ENCODE peak calls at places on chromosomes 13 and 19, in ten cellular contexts. U is adipocyte, C is left lung, T is colonic mucosa, P is GM23248, Y is lower lobe of right lung, V is IMR-90, K is endodermal cell, S is WERI-Rb-1, I is H1. X is an unnamed sample. For H3K36me3 and H3K9me3, the result is how much of the 10 kb centered on the place peaks cover.

GRCh38 chr13:27242642-27243185 is 8.6 kb upstream of the RPL21 start:
- DNase-seq in S (no peak), P (no peak), U (no peak), Y (no peak), C (no peak), K (no peak), V (no peak), I (no peak), T (no peak), X (no peak)

GRCh38 chr13:36965767-36966166 is 33.4 kb downstream of the ALG5 start:
- DNase-seq in U (peak), S (no peak), V (peak), I (no peak), C (no peak), K (no peak), P (peak), Y (no peak), T (no peak), X (peak)

GRCh38 chr19:5032101-5032967 is 63.4 kb downstream of the KDM4B start:
- DNase-seq in U (no peak), K (no peak), T (no peak), V (no peak), C (no peak), S (no peak), I (no peak), P (peak), Y (no peak), X (no peak)

GRCh38 chr19:45250832-45251451 is at the start of gene MARK4:
- DNase-seq in S (peak), K (peak), I (no peak), V (peak), C (peak), U (peak), P (peak), T (peak), Y (peak), X (peak)

GRCh38 chr19:11138659-11139526 is 16.7 kb downstream of the SPC24 start:
- DNase-seq in P (peak), S (peak), C (peak), K (peak), Y (peak), U (peak), I (no peak), V (peak), T (peak), X (peak)

GRCh38 chr13:97648171-97648880 is 214.4 kb downstream of the RAP2A start:
- DNase-seq in K (peak), C (no peak), V (no peak), I (no peak), S (no peak), P (no peak), U (no peak), Y (no peak), T (no peak), X (no peak)

GRCh38 chr19:52896431-52897148 is 845 bp downstream of the ZNF320 start:
- DNase-seq in K (peak), Y (peak), I (no peak), T (peak), U (peak), C (peak), S (peak), V (peak), P (peak), X (peak)

GRCh38 chr19:48934837-48935236 is 1.3 kb downstream of the DHDH start:
- DNase-seq in I (no peak), T (no peak), S (peak), U (no peak), P (no peak), C (no peak), Y (no peak), K (peak), V (no peak), X (no peak)

GRCh38 chr19:11399667-11400066 is 15.6 kb upstream of the EPOR start:
- DNase-seq in T (no peak), P (no peak), I (no peak), Y (no peak), U (no peak), C (no peak), S (no peak), V (no peak), K (no peak), X (no peak)

GRCh38 chr13:22195726-22196125 is 524.9 kb downstream of the FGF9 start:
- DNase-seq in P (no peak), U (no peak), T (no peak), Y (no peak), C (no peak), K (no peak), I (no peak), S (no peak), V (no peak), X (no peak)

GRCh38 chr13:73657821-73658540 is 476.2 kb downstream of the KLF12 start:
- DNase-seq in U (peak), Y (no peak), P (peak), I (no peak), S (no peak), T (peak), V (no peak), K (no peak), C (no peak), X (peak)

GRCh38 chr13:106529415-106530208 is 5.8 kb downstream of the EFNB2 start:
- DNase-seq in S (peak), Y (no peak), K (no peak), T (no peak), U (no peak), V (no peak), P (no peak), C (no peak), I (no peak), X (no peak)

GRCh38 chr13:75547917-75548316 is 1.7 kb upstream of the UCHL3 start:
- DNase-seq in K (no peak), S (no peak), C (no peak), U (no peak), Y (no peak), T (no peak), P (peak), V (peak), I (no peak), X (peak)

GRCh38 chr13:95060120-95060519 is 241.1 kb downstream of the ABCC4 start:
- DNase-seq in T (no peak), I (no peak), K (no peak), S (no peak), P (no peak), U (no peak), Y (no peak), V (no peak), C (no peak), X (no peak)

GRCh38 chr13:106534844-106535551 is 464 bp downstream of the EFNB2 start:
- DNase-seq in K (peak), S (peak), P (peak), V (peak), I (no peak), C (no peak), T (no peak), Y (peak), U (peak), X (peak)

GRCh38 chr19:32233885-32234284 is 111.5 kb upstream of the ZNF507 start:
- DNase-seq in K (no peak), I (no peak), C (no peak), U (no peak), V (no peak), P (no peak), S (no peak), Y (no peak), T (no peak), X (no peak)

GRCh38 chr13:21550918-21551317 is 53.1 kb downstream of the MICU2 start:
- DNase-seq in I (no peak), V (no peak), K (no peak), S (no peak), C (no peak), T (no peak), Y (no peak), P (no peak), U (no peak), X (no peak)

GRCh38 chr13:111853766-111854165 is 213.2 kb upstream of the SOX1 start:
- DNase-seq in U (no peak), Y (no peak), C (no peak), I (no peak), T (no peak), V (no peak), S (no peak), P (no peak), K (peak), X (no peak)

GRCh38 chr19:43820098-43820860 is 6.8 kb upstream of the ZNF283 start:
- DNase-seq in T (peak), U (peak), C (no peak), S (peak), P (peak), I (peak), Y (peak), V (peak), K (peak), X (no peak)

GRCh38 chr13:106376411-106377112 is 158.9 kb downstream of the EFNB2 start:
- DNase-seq in C (peak), I (no peak), Y (peak), V (peak), P (peak), T (no peak), U (peak), S (peak), K (peak), X (peak)

GRCh38 chr19:19670070-19670551 is 1.5 kb downstream of the ZNF101 start:
- DNase-seq in P (peak), I (peak), C (no peak), V (no peak), S (no peak), U (no peak), Y (no peak), T (peak), K (peak), X (no peak)

GRCh38 chr13:42039457-42039945 is 8.9 kb upstream of the DGKH start:
- DNase-seq in S (no peak), I (no peak), Y (no peak), C (no peak), K (peak), P (no peak), U (no peak), V (no peak), T (peak), X (no peak)

GRCh38 chr19:17037966-17038500 is 11.4 kb upstream of the CPAMD8 start:
- DNase-seq in C (no peak), T (no peak), I (no peak), S (no peak), K (no peak), P (peak), V (no peak), Y (no peak), U (no peak), X (no peak)

GRCh38 chr19:42412223-42412622 is 15.0 kb downstream of the LIPE start:
- DNase-seq in V (no peak), P (no peak), I (no peak), S (peak), K (peak), C (no peak), T (peak), U (peak), Y (peak), X (no peak)

GRCh38 chr13:40503966-40504591 is 162.4 kb downstream of the FOXO1 start:
- DNase-seq in I (no peak), U (no peak), V (peak), Y (no peak), T (no peak), K (no peak), P (peak), C (no peak), S (no peak), X (peak)

GRCh38 chr13:114053026-114053425 is 79.2 kb upstream of the C13orf46 start:
- DNase-seq in K (no peak), U (peak), C (no peak), Y (no peak), S (no peak), P (peak), V (peak), T (no peak), I (no peak), X (no peak)

GRCh38 chr19:14519860-14520407 is 1.7 kb upstream of the DNAJB1 start:
- DNase-seq in U (no peak), Y (no peak), K (no peak), T (peak), P (peak), V (peak), I (no peak), S (no peak), C (peak), X (peak)

GRCh38 chr13:60654405-60654804 is 257.4 kb downstream of the TDRD3 start:
- DNase-seq in I (no peak), U (peak), S (peak), T (no peak), Y (no peak), P (peak), K (peak), V (no peak), C (no peak), X (peak)

GRCh38 chr13:29515372-29515771 is 80.1 kb downstream of the SLC7A1 start:
- DNase-seq in I (no peak), P (peak), C (no peak), Y (no peak), T (no peak), U (no peak), K (no peak), S (no peak), V (no peak), X (no peak)

GRCh38 chr13:29514720-29515310 is 80.7 kb downstream of the SLC7A1 start:
- DNase-seq in S (no peak), C (no peak), P (no peak), K (no peak), U (no peak), I (no peak), Y (no peak), T (no peak), V (no peak), X (no peak)

GRCh38 chr13:29516012-29516411 is 79.5 kb downstream of the SLC7A1 start:
- DNase-seq in V (no peak), I (no peak), Y (no peak), P (no peak), U (no peak), T (no peak), K (no peak), S (no peak), C (no peak), X (no peak)

GRCh38 chr13:29513002-29513980 is 82.2 kb downstream of the SLC7A1 start:
- DNase-seq in K (no peak), S (no peak), P (peak), C (no peak), V (peak), I (no peak), Y (no peak), U (no peak), T (no peak), X (peak)

DNA sequence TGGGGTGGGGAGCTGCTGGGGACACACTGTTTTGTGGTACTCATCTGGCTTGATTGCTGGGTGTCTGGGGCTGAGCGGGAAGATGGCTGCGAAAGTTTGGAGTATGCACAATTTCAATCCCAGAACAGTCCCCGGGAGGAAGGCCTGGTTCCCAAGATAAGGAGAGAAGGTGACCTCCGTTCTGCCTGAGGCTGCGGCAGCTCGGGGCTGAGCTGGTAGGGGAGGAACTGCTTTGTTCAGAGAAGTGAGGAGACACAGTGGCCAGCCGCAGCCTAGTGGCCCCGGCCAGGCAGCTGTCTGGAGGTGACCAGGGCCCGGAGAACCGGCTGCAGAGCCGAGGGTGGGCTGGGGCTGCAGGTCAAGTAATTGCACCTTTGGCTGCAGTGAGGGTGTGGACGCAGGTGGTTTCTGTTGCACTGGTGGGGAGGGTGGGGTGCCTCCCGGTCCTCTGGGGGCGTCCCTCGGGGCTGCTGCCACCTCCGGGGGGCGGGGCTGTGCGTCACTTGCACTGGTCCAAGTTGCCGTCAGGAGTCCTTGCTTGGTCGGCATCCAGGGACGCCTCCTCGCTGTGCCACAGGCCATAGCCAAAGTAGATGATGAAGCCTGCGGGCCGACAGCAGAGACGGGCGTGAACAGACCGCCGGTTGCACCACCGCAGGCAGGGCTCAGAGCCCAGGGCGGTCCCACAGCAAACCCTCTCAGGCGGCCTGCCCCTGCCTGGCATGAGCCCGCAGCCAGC is 81.3 kb downstream of the SLC7A1 start:
- DNase-seq in C (no peak), V (no peak), U (no peak), T (no peak), K (no peak), P (peak), S (no peak), I (no peak), Y (no peak), X (no peak)
- H3K36me3 ChIP-seq in C (half or more), V (half or more), U (half or more), T (under half), K (under half), P (half or more), S (under half), I (under half), Y (under half), X (half or more)

DNA sequence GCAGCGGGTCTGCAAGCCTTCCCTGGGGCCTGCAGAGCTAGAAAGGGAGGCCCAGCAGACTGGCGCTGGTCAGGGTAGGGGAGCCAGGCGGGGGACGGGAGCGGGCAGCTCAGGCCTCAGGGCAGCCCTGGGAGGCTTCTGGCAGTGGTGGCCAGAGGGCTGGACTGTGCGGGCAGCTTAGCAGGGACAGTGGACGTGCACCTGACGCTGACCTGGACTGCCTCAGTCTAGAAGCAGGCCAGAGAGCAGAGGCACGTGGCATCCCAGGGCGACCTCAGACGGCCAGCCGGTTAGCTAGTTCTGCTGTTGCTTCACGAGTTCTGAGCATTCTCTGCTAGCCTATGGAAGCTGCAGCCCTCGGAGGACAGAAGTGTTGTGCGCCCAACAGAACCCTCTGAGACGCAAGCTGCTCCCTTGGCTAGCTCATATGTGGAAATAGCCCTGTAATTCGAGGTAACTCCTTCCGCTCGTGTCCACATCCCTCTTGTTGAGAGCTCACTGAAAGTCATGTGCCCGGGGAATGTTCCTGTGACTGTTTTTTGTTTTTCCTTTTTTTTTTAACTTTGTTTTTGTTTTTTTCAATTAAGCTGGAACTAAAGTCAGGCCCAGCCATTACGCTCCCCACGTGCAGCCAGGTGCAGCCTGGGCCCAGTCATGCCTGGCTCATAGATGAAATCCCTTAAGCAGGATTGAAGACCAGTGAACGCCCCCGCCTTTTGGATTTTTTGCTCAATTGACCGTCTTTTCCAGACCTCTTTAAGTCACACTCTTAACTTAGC is 1.9 kb upstream of the FAM174C start:
- DNase-seq in V (no peak), K (no peak), P (peak), U (no peak), Y (no peak), C (no peak), I (no peak), S (peak), T (no peak), X (no peak)
- H3K4me3 ChIP-seq in V (no peak), K (no peak), P (no peak), U (no peak), Y (peak), C (no peak), I (peak), S (no peak), T (peak), X (no peak)

DNA sequence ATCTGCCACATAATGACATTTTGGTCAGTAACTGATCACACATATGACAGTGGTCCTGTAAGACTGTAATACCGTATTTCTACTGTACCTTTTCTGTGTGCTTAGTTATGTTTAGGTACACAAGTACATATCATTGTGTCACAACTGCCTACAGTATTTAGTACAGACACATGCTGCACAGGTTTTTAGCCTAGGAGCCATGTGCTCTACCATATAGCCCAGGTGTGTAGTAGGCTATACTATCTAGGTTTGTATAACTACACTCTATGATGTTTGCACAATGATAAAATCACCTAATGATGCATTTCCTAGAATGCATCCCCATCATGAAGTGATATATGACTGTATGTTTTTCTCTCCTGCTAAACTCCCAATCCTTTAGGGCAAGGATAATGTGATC is 61.2 kb upstream of the MIR17HG start:
- DNase-seq in U (no peak), P (no peak), K (no peak), V (no peak), S (no peak), T (no peak), Y (no peak), I (no peak), C (no peak), X (no peak)
- H3K9me3 ChIP-seq in U (under half), P (under half), K (under half), V (under half), S (under half), T (under half), Y (under half), I (under half), C (under half), X (under half)

GRCh38 chr19:23925285-23925684 is 10.6 kb downstream of the ZNF726 start:
- DNase-seq in T (no peak), V (no peak), I (no peak), U (no peak), P (no peak), K (no peak), S (no peak), C (no peak), Y (no peak), X (no peak)
- H3K36me3 ChIP-seq in T (under half), V (under half), I (under half), U (under half), P (under half), K (under half), S (under half), C (under half), Y (under half), X (under half)